ENCODE peak calls at places on chromosome 14, in eight cellular contexts. D, Q, K, T, W, J, P and S are unnamed samples.

GRCh38 chr14:99169776-99170356 is 102.1 kb downstream of the BCL11B start:
- DNase-seq in D (no peak), K (no peak), J (no peak), T (no peak), P (no peak), W (no peak), Q (no peak), S (no peak)

GRCh38 chr14:104444159-104445030 is 135.2 kb upstream of the C14orf180 start:
- DNase-seq in P (no peak), J (no peak), T (no peak), D (no peak), W (no peak), Q (no peak), K (no peak), S (no peak)

GRCh38 chr14:22747769-22748168 is 18.7 kb upstream of the OXA1L start:
- DNase-seq in K (no peak), T (no peak), Q (no peak), D (no peak), W (no peak), P (no peak), J (no peak), S (no peak)

GRCh38 chr14:90774316-90774715 is 41.9 kb downstream of the TTC7B start:
- DNase-seq in W (no peak), J (no peak), T (no peak), Q (no peak), K (no peak), D (no peak), P (no peak), S (no peak)

GRCh38 chr14:27427796-27428195 is 830.0 kb upstream of the NOVA1 start:
- DNase-seq in Q (no peak), P (no peak), T (peak), D (peak), W (no peak), K (peak), J (no peak), S (peak)

GRCh38 chr14:63986789-63987533 is 134.2 kb downstream of the SYNE2 start:
- DNase-seq in J (no peak), T (peak), D (peak), K (peak), P (no peak), Q (no peak), W (no peak), S (peak)

GRCh38 chr14:73696466-73697390 is 17.5 kb downstream of the PNMA1 start:
- DNase-seq in T (peak), W (no peak), J (no peak), D (peak), K (peak), P (no peak), Q (no peak), S (peak)

GRCh38 chr14:104799657-104800599 is 973 bp upstream of the ZBTB42 start:
- DNase-seq in K (no peak), P (peak), D (peak), W (peak), Q (peak), J (peak), T (peak), S (peak)

GRCh38 chr14:104101651-104102281 is 16.3 kb downstream of the ASPG start:
- DNase-seq in T (no peak), P (no peak), W (no peak), J (no peak), Q (no peak), K (no peak), D (no peak), S (no peak)

GRCh38 chr14:101184562-101184961 is 281.0 kb upstream of the RTL1 start:
- DNase-seq in T (no peak), K (no peak), Q (no peak), J (no peak), P (no peak), W (no peak), D (no peak), S (no peak)

GRCh38 chr14:34711169-34711568 is 3.2 kb downstream of the CFL2 start:
- DNase-seq in Q (peak), J (peak), D (peak), K (peak), P (peak), W (no peak), T (peak), S (peak)

GRCh38 chr14:97411938-97412612 is 614.9 kb downstream of the VRK1 start:
- DNase-seq in P (no peak), D (no peak), W (no peak), Q (no peak), K (no peak), J (no peak), T (no peak), S (no peak)

GRCh38 chr14:79011091-79011919 is 841.1 kb downstream of the NRXN3 start:
- DNase-seq in T (peak), W (peak), Q (peak), K (peak), J (peak), D (peak), P (peak), S (peak)

GRCh38 chr14:60003991-60004390 is 84.0 kb downstream of the LRRC9 start:
- DNase-seq in W (no peak), K (no peak), Q (no peak), D (peak), T (no peak), J (no peak), P (no peak), S (no peak)

GRCh38 chr14:30994681-30995620 is 30.5 kb upstream of the AP4S1 start:
- DNase-seq in D (peak), T (peak), W (no peak), K (peak), P (no peak), Q (no peak), J (no peak), S (peak)

GRCh38 chr14:36690301-36691020 is 28.8 kb downstream of the PAX9 start:
- DNase-seq in K (peak), W (no peak), J (no peak), T (no peak), D (peak), Q (no peak), P (no peak), S (peak)

GRCh38 chr14:50864911-50865310 is 6.9 kb upstream of the ABHD12B start:
- DNase-seq in K (no peak), D (no peak), P (no peak), W (no peak), T (no peak), J (no peak), Q (no peak), S (no peak)

GRCh38 chr14:101601603-101602465 is 40.5 kb downstream of the DIO3 start:
- DNase-seq in Q (no peak), W (no peak), D (no peak), T (no peak), P (no peak), J (no peak), K (no peak), S (no peak)

GRCh38 chr14:93078830-93079229 is 36.9 kb downstream of the ITPK1 start:
- DNase-seq in Q (no peak), J (no peak), P (no peak), K (no peak), W (no peak), D (no peak), T (no peak), S (no peak)

GRCh38 chr14:74622257-74622656 is 10.2 kb upstream of the LTBP2 start:
- DNase-seq in Q (no peak), K (no peak), W (no peak), P (no peak), D (no peak), T (no peak), J (no peak), S (no peak)

GRCh38 chr14:52067873-52068740 is 752 bp downstream of the NID2 start:
- DNase-seq in J (peak), P (no peak), D (peak), T (peak), W (peak), K (no peak), Q (peak), S (peak)

GRCh38 chr14:59245809-59246295 is 57.4 kb downstream of the DAAM1 start:
- DNase-seq in W (no peak), D (no peak), Q (no peak), P (no peak), T (no peak), K (no peak), J (no peak), S (no peak)

GRCh38 chr14:75977544-75977943 is 4.3 kb downstream of the TGFB3 start:
- DNase-seq in T (no peak), P (no peak), W (no peak), K (no peak), D (no peak), Q (no peak), J (no peak), S (peak)

GRCh38 chr14:50531595-50532501 is 521 bp downstream of the MAP4K5 start:
- DNase-seq in J (peak), T (peak), K (peak), Q (peak), D (peak), W (peak), P (peak), S (peak)

GRCh38 chr14:74825008-74825407 is 50.9 kb downstream of the PROX2 start:
- DNase-seq in J (no peak), W (no peak), Q (no peak), P (peak), T (peak), K (peak), D (peak), S (peak)

GRCh38 chr14:44898547-44898946 is 63.2 kb downstream of the KLHL28 start:
- DNase-seq in D (no peak), K (no peak), J (no peak), T (no peak), W (no peak), Q (no peak), P (no peak), S (peak)

GRCh38 chr14:71745072-71745471 is 187.2 kb upstream of the RGS6 start:
- DNase-seq in K (no peak), T (no peak), P (no peak), D (no peak), Q (no peak), J (no peak), W (no peak), S (no peak)

GRCh38 chr14:45181329-45181728 is 45.6 kb downstream of the FANCM start:
- DNase-seq in D (no peak), K (no peak), T (no peak), P (no peak), W (no peak), J (no peak), Q (no peak), S (peak)

GRCh38 chr14:25237845-25238244 is 187.9 kb upstream of the STXBP6 start:
- DNase-seq in W (no peak), K (peak), T (peak), Q (peak), D (peak), J (peak), P (peak), S (peak)

GRCh38 chr14:95597784-95598204 is 62.9 kb downstream of the GLRX5 start:
- DNase-seq in P (no peak), K (peak), T (peak), W (no peak), D (peak), Q (peak), J (peak), S (peak)

GRCh38 chr14:65478596-65478995 is 66.1 kb downstream of the FUT8 start:
- DNase-seq in P (no peak), K (peak), T (peak), Q (no peak), D (peak), W (no peak), J (no peak), S (peak)

GRCh38 chr14:23104591-23105347 is at the start of gene CIROP:
- DNase-seq in K (no peak), Q (no peak), T (peak), W (no peak), P (no peak), D (no peak), J (no peak), S (no peak)

GRCh38 chr14:92951912-92952471 is 29.0 kb downstream of the CHGA start:
- DNase-seq in Q (peak), D (peak), P (peak), J (peak), W (peak), T (peak), K (peak), S (peak)

GRCh38 chr14:51327376-51327775 is 87.3 kb downstream of the TMX1 start:
- DNase-seq in Q (no peak), P (no peak), T (peak), W (no peak), D (peak), K (no peak), J (no peak), S (peak)

GRCh38 chr14:24132061-24132685 is 1.7 kb downstream of the FITM1 start:
- DNase-seq in J (peak), Q (no peak), D (peak), T (no peak), W (no peak), P (no peak), K (no peak), S (no peak)